ENCODE peak calls at places on chromosomes 13 and 19, in ten cellular contexts. B, Y, H, C, U, N, S, O, L and T are unnamed samples.

GRCh38 chr19:4310247-4311121 is 6.1 kb downstream of the FSD1 start:
- DNase-seq in U (no peak), Y (no peak), C (no peak), S (no peak), H (no peak), L (no peak), N (no peak), B (no peak), O (no peak), T (no peak)

GRCh38 chr19:51552996-51553725 is 17.9 kb upstream of the ZNF175 start:
- DNase-seq in Y (no peak), U (no peak), O (peak), C (peak), B (no peak), S (peak), L (peak), N (peak), H (peak), T (peak)

GRCh38 chr19:47819841-47820244 is 1.9 kb upstream of the CRX start:
- DNase-seq in S (no peak), C (no peak), B (no peak), N (no peak), L (no peak), H (peak), O (no peak), Y (no peak), U (no peak), T (no peak)

GRCh38 chr19:8552810-8553209 is 24.4 kb downstream of the MYO1F start:
- DNase-seq in Y (no peak), L (no peak), B (no peak), U (no peak), H (peak), C (peak), S (peak), N (peak), O (no peak), T (no peak)

GRCh38 chr13:107867701-107868661 is 347.4 kb downstream of the LIG4 start:
- DNase-seq in C (no peak), N (peak), O (peak), H (no peak), B (no peak), Y (peak), S (peak), L (no peak), U (no peak), T (peak)

GRCh38 chr13:98650376-98651107 is 73.6 kb upstream of the STK24 start:
- DNase-seq in O (no peak), B (no peak), C (no peak), L (no peak), H (no peak), Y (no peak), N (no peak), S (no peak), U (no peak), T (no peak)

GRCh38 chr13:41465215-41465907 is 8.0 kb downstream of the RGCC start:
- DNase-seq in B (no peak), H (peak), O (no peak), L (peak), Y (peak), U (no peak), C (peak), N (peak), S (peak), T (peak)

GRCh38 chr19:19540707-19541515 is 2.8 kb downstream of the CILP2 start:
- DNase-seq in S (peak), N (peak), L (no peak), H (peak), B (no peak), U (no peak), Y (peak), C (no peak), O (no peak), T (peak)

GRCh38 chr19:2602391-2603181 is 99.9 kb downstream of the GNG7 start:
- DNase-seq in C (peak), L (peak), H (no peak), O (peak), U (peak), Y (no peak), S (peak), N (peak), B (peak), T (no peak)

GRCh38 chr19:33196446-33197193 is 2.5 kb downstream of the LRP3 start:
- DNase-seq in N (no peak), C (no peak), S (no peak), L (no peak), U (no peak), H (no peak), B (no peak), Y (no peak), O (no peak), T (no peak)

GRCh38 chr13:105116966-105117365 is 1418.5 kb downstream of the EFNB2 start:
- DNase-seq in S (no peak), C (no peak), U (no peak), L (no peak), B (no peak), H (no peak), Y (no peak), O (no peak), N (no peak), T (no peak)

GRCh38 chr19:18776736-18777135 is 14.4 kb downstream of the COMP start:
- DNase-seq in H (no peak), S (no peak), O (no peak), N (peak), C (peak), Y (no peak), U (no peak), B (no peak), L (no peak), T (no peak)

GRCh38 chr13:103965506-103966243 is 899.5 kb upstream of the SLC10A2 start:
- DNase-seq in O (no peak), S (no peak), Y (no peak), C (no peak), B (no peak), U (no peak), N (no peak), L (no peak), H (no peak), T (no peak)

GRCh38 chr13:26500618-26501320 is 56.7 kb upstream of the WASF3 start:
- DNase-seq in O (no peak), C (no peak), S (no peak), N (no peak), H (no peak), L (no peak), B (no peak), U (peak), Y (no peak), T (no peak)

GRCh38 chr13:80529734-80530133 is 188.8 kb upstream of the SPRY2 start:
- DNase-seq in U (no peak), Y (no peak), O (no peak), B (no peak), S (no peak), N (peak), L (no peak), C (no peak), H (no peak), T (no peak)

GRCh38 chr13:44730099-44730498 is 154.0 kb upstream of the TSC22D1 start:
- DNase-seq in S (no peak), O (no peak), B (no peak), H (no peak), N (no peak), C (no peak), U (no peak), Y (no peak), L (no peak), T (no peak)

GRCh38 chr13:33016414-33017409 is at the start of gene KL:
- DNase-seq in N (peak), C (no peak), L (peak), O (no peak), Y (peak), H (peak), S (no peak), B (no peak), U (peak), T (peak)

GRCh38 chr19:10826236-10826635 is 9.8 kb downstream of the TMED1 start:
- DNase-seq in N (no peak), U (no peak), O (no peak), C (no peak), S (no peak), L (no peak), H (no peak), B (no peak), Y (peak), T (no peak)

GRCh38 chr13:42215578-42216421 is 56.2 kb upstream of the AKAP11 start:
- DNase-seq in U (no peak), L (no peak), C (peak), B (no peak), H (peak), O (no peak), Y (no peak), N (peak), S (peak), T (peak)

GRCh38 chr13:112267650-112268049 is 108.5 kb upstream of the SPACA7 start:
- DNase-seq in N (no peak), U (no peak), S (no peak), H (no peak), Y (no peak), L (no peak), B (no peak), O (no peak), C (no peak), T (no peak)

GRCh38 chr13:75101997-75102720 is 379.8 kb downstream of the TBC1D4 start:
- DNase-seq in B (no peak), L (no peak), C (peak), S (no peak), N (peak), U (no peak), O (no peak), Y (no peak), H (no peak), T (no peak)

GRCh38 chr19:3444695-3445234 is 35.6 kb downstream of the SMIM24 start:
- DNase-seq in Y (no peak), B (no peak), C (no peak), N (no peak), U (no peak), S (no peak), O (no peak), L (no peak), H (no peak), T (no peak)

GRCh38 chr19:3440082-3440481 is 40.2 kb downstream of the SMIM24 start:
- DNase-seq in B (no peak), H (peak), O (no peak), C (no peak), N (no peak), L (peak), S (no peak), U (peak), Y (peak), T (peak)

GRCh38 chr19:50858896-50859295 is 4.2 kb downstream of the KLK3 start:
- DNase-seq in B (no peak), H (no peak), U (no peak), O (no peak), L (no peak), S (no peak), N (no peak), Y (no peak), C (no peak), T (no peak)

GRCh38 chr13:22800726-22801401 is 379.9 kb upstream of the SGCG start:
- DNase-seq in B (no peak), U (peak), Y (no peak), S (peak), C (peak), H (peak), O (no peak), L (peak), N (no peak), T (no peak)

GRCh38 chr13:25406377-25406776 is 34.6 kb downstream of the ATP8A2 start:
- DNase-seq in L (no peak), O (no peak), U (no peak), H (no peak), N (no peak), C (no peak), B (no peak), Y (no peak), S (no peak), T (no peak)

GRCh38 chr19:7670150-7670784 is 1.4 kb downstream of the RETN start:
- DNase-seq in N (no peak), H (no peak), C (no peak), U (no peak), Y (peak), B (no peak), L (no peak), O (peak), S (no peak), T (no peak)

GRCh38 chr13:46817838-46818476 is 21.0 kb upstream of the ESD start:
- DNase-seq in U (no peak), C (no peak), H (no peak), Y (no peak), S (no peak), N (no peak), B (no peak), O (no peak), L (no peak), T (no peak)

GRCh38 chr13:38577048-38577447 is 109.8 kb upstream of the FREM2 start:
- DNase-seq in L (no peak), H (peak), Y (no peak), U (no peak), O (no peak), N (peak), C (peak), S (peak), B (no peak), T (no peak)

GRCh38 chr19:2239771-2240770 is 3.4 kb downstream of the SF3A2 start:
- DNase-seq in O (no peak), L (no peak), H (no peak), Y (no peak), U (no peak), B (peak), N (peak), S (peak), C (peak), T (no peak)

GRCh38 chr13:51286135-51287002 is 53.1 kb upstream of the SERPINE3 start:
- DNase-seq in B (peak), O (peak), L (peak), Y (peak), S (peak), H (peak), C (peak), U (peak), N (peak), T (peak)

GRCh38 chr13:51287758-51288157 is 51.7 kb upstream of the SERPINE3 start:
- DNase-seq in N (no peak), H (no peak), Y (no peak), O (no peak), L (no peak), S (no peak), U (no peak), C (no peak), B (no peak), T (no peak)

GRCh38 chr13:51282322-51282721 is 57.2 kb upstream of the SERPINE3 start:
- DNase-seq in H (no peak), C (no peak), B (no peak), N (no peak), U (peak), O (no peak), S (no peak), L (no peak), Y (no peak), T (no peak)

GRCh38 chr13:51283361-51283760 is 56.1 kb upstream of the SERPINE3 start:
- DNase-seq in S (no peak), L (no peak), H (no peak), C (no peak), B (no peak), Y (no peak), N (peak), U (no peak), O (no peak), T (no peak)

DNA sequence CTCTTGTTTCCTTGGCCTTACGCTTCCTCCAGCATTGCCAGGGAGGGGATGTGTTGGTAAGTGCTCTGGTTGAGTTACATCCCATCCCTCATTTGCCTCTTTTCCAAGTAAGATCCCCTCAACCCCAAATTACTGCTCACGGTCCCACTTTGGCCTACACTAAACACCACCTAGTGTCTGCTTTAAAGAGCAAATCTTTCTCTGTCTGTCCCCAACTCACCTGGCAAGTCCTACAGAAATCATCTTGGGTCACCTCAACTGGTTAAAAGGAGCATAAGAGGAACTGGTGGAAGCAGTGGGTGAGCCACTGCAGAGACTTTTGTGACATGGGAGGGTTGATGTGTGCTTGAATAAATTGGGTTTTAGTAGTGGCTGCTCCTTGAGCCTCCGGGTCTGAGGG is 55.2 kb upstream of the SERPINE3 start:
- DNase-seq in O (no peak), L (no peak), H (no peak), S (no peak), C (no peak), Y (no peak), B (no peak), U (no peak), N (no peak), T (no peak)
- TF ChIP-seq CTCF in O (no peak), L (no peak), H (no peak), S (no peak), C (no peak), Y (no peak), B (no peak), U (no peak), N (no peak), T (no peak)

GRCh38 chr19:12202250-12202649 is 39.4 kb downstream of the ZNF136 start:
- DNase-seq in C (no peak), Y (no peak), O (no peak), U (no peak), S (no peak), B (no peak), L (no peak), N (no peak), H (no peak), T (no peak)
- TF ChIP-seq CTCF in C (no peak), Y (peak), O (no peak), U (no peak), S (peak), B (peak), L (no peak), N (no peak), H (peak), T (peak)

DNA sequence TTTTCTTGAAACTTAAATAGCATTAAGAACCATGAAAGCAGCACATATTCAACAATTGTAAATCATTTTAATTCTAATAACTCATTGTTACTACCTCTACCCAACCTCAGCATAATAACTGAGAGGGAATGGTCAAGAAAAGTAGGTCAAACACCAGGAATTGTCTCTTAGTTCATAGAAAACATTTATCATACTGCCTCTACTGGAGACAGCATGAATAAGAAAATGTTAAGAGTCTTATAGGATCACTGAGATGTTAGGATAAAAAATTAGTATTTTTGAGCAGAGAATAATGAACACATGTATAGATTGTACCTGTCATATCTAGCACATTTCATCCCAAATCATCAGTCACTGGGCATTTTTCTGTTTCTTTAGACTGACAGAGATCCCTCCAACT is 515.3 kb downstream of the PCDH9 start:
- DNase-seq in U (no peak), B (no peak), N (no peak), L (no peak), H (no peak), S (peak), Y (no peak), C (no peak), O (no peak), T (no peak)
- TF ChIP-seq CTCF in U (no peak), B (peak), N (peak), L (no peak), H (no peak), S (no peak), Y (peak), C (no peak), O (peak), T (no peak)

GRCh38 chr19:15438577-15438976 is 11.2 kb downstream of the WIZ start:
- DNase-seq in L (no peak), H (no peak), C (no peak), Y (no peak), O (no peak), U (peak), B (no peak), N (no peak), S (no peak), T (no peak)
- TF ChIP-seq CTCF in L (no peak), H (no peak), C (no peak), Y (no peak), O (no peak), U (no peak), B (no peak), N (no peak), S (no peak), T (no peak)

DNA sequence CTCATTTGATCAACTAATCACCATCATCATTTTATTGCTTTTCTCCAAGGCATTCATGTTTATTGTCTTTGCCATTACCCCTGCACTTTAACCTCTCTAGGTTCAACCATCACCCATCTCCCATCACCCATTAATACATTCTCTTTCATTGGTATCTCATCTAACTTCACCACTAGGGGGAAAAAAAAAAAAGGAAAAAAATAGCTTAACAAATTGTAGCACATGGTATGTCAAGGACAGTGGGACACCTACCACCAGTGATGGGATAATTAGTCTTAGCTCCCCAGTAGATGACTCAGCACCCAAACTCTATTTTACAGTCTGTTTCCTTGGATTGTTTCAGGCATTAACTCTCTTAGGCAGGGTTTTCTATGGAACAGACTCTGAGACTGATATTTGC is 1770.2 kb upstream of the MIR17HG start:
- DNase-seq in Y (no peak), L (no peak), C (no peak), S (no peak), N (no peak), H (no peak), B (no peak), U (no peak), O (no peak), T (no peak)
- TF ChIP-seq CTCF in Y (no peak), L (no peak), C (no peak), S (no peak), N (no peak), H (no peak), B (no peak), U (no peak), O (no peak), T (no peak)